ENCODE peak calls at places on chromosomes 12 and 14, in seven cellular contexts. O, Z, J, X, T, W and C are unnamed samples.

GRCh38 chr12:54193437-54193836 is 4.7 kb upstream of the SMUG1 start:
- DNase-seq in O (no peak), Z (no peak), J (no peak), X (no peak), T (no peak), W (no peak), C (no peak)

GRCh38 chr14:52080817-52081755 is 12.2 kb upstream of the NID2 start:
- DNase-seq in O (peak; percentile 48), Z (no peak), J (no peak), X (no peak), T (no peak), W (peak; percentile 4), C (peak; percentile 53)

GRCh38 chr12:78087363-78087675 is 256.6 kb downstream of the NAV3 start:
- DNase-seq in O (no peak), Z (no peak), J (no peak), X (no peak), T (no peak), W (no peak), C (no peak)

GRCh38 chr14:72332054-72332453 is 399.8 kb downstream of the RGS6 start:
- DNase-seq in O (no peak), Z (no peak), J (no peak), X (no peak), T (no peak), W (no peak), C (no peak)

GRCh38 chr12:3598896-3599295 is 107.9 kb downstream of the PRMT8 start:
- DNase-seq in O (no peak), Z (no peak), J (no peak), X (no peak), T (no peak), W (no peak), C (no peak)

GRCh38 chr14:68195126-68195525 is 375.5 kb downstream of the RAD51B start:
- DNase-seq in O (no peak), Z (no peak), J (no peak), X (no peak), T (no peak), W (peak; percentile 76), C (no peak)

GRCh38 chr14:91509083-91509877 is 830 bp downstream of the PPP4R3A start:
- DNase-seq in O (peak; percentile 22), Z (no peak), J (peak; percentile 42), X (no peak), T (peak; percentile 18), W (peak; percentile 39), C (peak; percentile 47)

GRCh38 chr14:90695997-90696681 is 120.1 kb downstream of the TTC7B start:
- DNase-seq in O (no peak), Z (no peak), J (no peak), X (no peak), T (no peak), W (peak; percentile 27), C (no peak)

GRCh38 chr12:117151195-117152031 is 38.9 kb downstream of the FBXO21 start:
- DNase-seq in O (peak; percentile 25), Z (no peak), J (no peak), X (peak; percentile 78), T (peak; percentile 13), W (peak; percentile 58), C (peak; percentile 57)

GRCh38 chr12:106126441-106127288 is 12.1 kb downstream of the NUAK1 start:
- DNase-seq in O (no peak), Z (no peak), J (no peak), X (no peak), T (no peak), W (no peak), C (peak; percentile 89)

GRCh38 chr12:54053625-54054441 is at the start of gene HOXC4:
- DNase-seq in O (no peak), Z (no peak), J (no peak), X (no peak), T (peak; percentile 53), W (peak; percentile 74), C (no peak)

GRCh38 chr14:100078997-100079561 is 13.9 kb downstream of the EVL start:
- DNase-seq in O (no peak), Z (no peak), J (peak; percentile 93), X (no peak), T (peak; percentile 92), W (peak; percentile 88), C (no peak)

GRCh38 chr12:6062427-6063378 is 61.8 kb downstream of the VWF start:
- DNase-seq in O (peak; percentile 91), Z (no peak), J (peak; percentile 62), X (no peak), T (peak; percentile 75), W (peak; percentile 74), C (peak; percentile 60)

GRCh38 chr14:103651585-103651984 is 22.6 kb downstream of the KLC1 start:
- DNase-seq in O (no peak), Z (no peak), J (no peak), X (no peak), T (no peak), W (no peak), C (no peak)

GRCh38 chr12:6868211-6869048 is 1.1 kb downstream of the TPI1 start:
- DNase-seq in O (no peak), Z (no peak), J (peak; percentile 15), X (no peak), T (no peak), W (peak; percentile 33), C (peak; percentile 18)

GRCh38 chr12:54786081-54786480 is 68.2 kb upstream of the MUCL1 start:
- DNase-seq in O (no peak), Z (no peak), J (no peak), X (no peak), T (no peak), W (no peak), C (no peak)

GRCh38 chr12:100503228-100503628 is 29.6 kb downstream of the NR1H4 start:
- DNase-seq in O (no peak), Z (no peak), J (no peak), X (no peak), T (no peak), W (no peak), C (no peak)

GRCh38 chr12:131908082-131908715 is 13.8 kb downstream of the ULK1 start:
- DNase-seq in O (no peak), Z (no peak), J (no peak), X (no peak), T (no peak), W (no peak), C (no peak)

GRCh38 chr12:23113781-23114180 is 488.8 kb downstream of the ETNK1 start:
- DNase-seq in O (no peak), Z (no peak), J (no peak), X (no peak), T (no peak), W (no peak), C (peak; percentile 78)

GRCh38 chr12:73445658-73446324 is 1091.8 kb upstream of the ATXN7L3B start:
- DNase-seq in O (no peak), Z (no peak), J (no peak), X (no peak), T (no peak), W (no peak), C (no peak)

GRCh38 chr12:81395431-81395830 is 317.6 kb downstream of the ACSS3 start:
- DNase-seq in O (no peak), Z (no peak), J (no peak), X (no peak), T (no peak), W (no peak), C (no peak)

GRCh38 chr14:24605435-24606190 is 3.9 kb downstream of the GZMH start:
- DNase-seq in O (peak; percentile 5), Z (no peak), J (peak; percentile 75), X (peak; percentile 14), T (peak; percentile 44), W (peak; percentile 56), C (peak; percentile 46)